ENCODE peak calls at places on chromosomes 4 and X, in six cellular contexts. I, S, Y, X, F and H are unnamed samples.
A peak's percentile ranks its signal among the peaks of the same experiment; 100 is the strongest.

GRCh38 chrX:45322382-45322781 is 121.7 kb upstream of the DIPK2B start:
- DNase-seq in I (peak; percentile 61), S (no peak), Y (peak; percentile 90), X (peak; percentile 48), F (peak; percentile 87), H (peak; percentile 64)

GRCh38 chrX:36116222-36116621 is 196.7 kb downstream of the CFAP47 start:
- DNase-seq in I (no peak), S (no peak), Y (no peak), X (no peak), F (no peak), H (no peak)

GRCh38 chrX:17397074-17397473 is 22.1 kb downstream of the NHS start:
- DNase-seq in I (peak; percentile 8), S (no peak), Y (peak; percentile 55), X (no peak), F (no peak), H (peak; percentile 57)

GRCh38 chr4:76439491-76439890 is 4.5 kb downstream of the SHROOM3 start:
- DNase-seq in I (no peak), S (no peak), Y (no peak), X (no peak), F (no peak), H (no peak)

GRCh38 chrX:38220024-38220935 is at the start of gene SRPX:
- DNase-seq in I (peak; percentile 63), S (no peak), Y (peak; percentile 86), X (no peak), F (peak; percentile 60), H (peak; percentile 34)

GRCh38 chrX:45274576-45274975 is 73.9 kb upstream of the DIPK2B start:
- DNase-seq in I (no peak), S (no peak), Y (peak; percentile 38), X (no peak), F (peak; percentile 25), H (peak; percentile 48)

GRCh38 chrX:47862680-47863079 is 26.0 kb downstream of the ZNF81 start:
- DNase-seq in I (no peak), S (no peak), Y (no peak), X (no peak), F (no peak), H (no peak)

GRCh38 chr4:68182382-68182820 is 52.7 kb upstream of the TMPRSS11F start:
- DNase-seq in I (no peak), S (no peak), Y (no peak), X (no peak), F (no peak), H (no peak)

GRCh38 chr4:46249106-46249505 is 125.3 kb upstream of the GABRG1 start:
- DNase-seq in I (no peak), S (no peak), Y (no peak), X (peak; percentile 25), F (no peak), H (no peak)

GRCh38 chr4:146417822-146418221 is 103.9 kb downstream of the SLC10A7 start:
- DNase-seq in I (no peak), S (no peak), Y (no peak), X (no peak), F (no peak), H (no peak)

GRCh38 chr4:3136454-3136853 is 62.0 kb downstream of the HTT start:
- DNase-seq in I (no peak), S (no peak), Y (peak; percentile 44), X (no peak), F (peak; percentile 56), H (no peak)
- TF ChIP-seq CTCF in I (no peak), S (no peak), Y (peak; percentile 12), X (peak; percentile 31), F (peak; percentile 26), H (no peak)

DNA sequence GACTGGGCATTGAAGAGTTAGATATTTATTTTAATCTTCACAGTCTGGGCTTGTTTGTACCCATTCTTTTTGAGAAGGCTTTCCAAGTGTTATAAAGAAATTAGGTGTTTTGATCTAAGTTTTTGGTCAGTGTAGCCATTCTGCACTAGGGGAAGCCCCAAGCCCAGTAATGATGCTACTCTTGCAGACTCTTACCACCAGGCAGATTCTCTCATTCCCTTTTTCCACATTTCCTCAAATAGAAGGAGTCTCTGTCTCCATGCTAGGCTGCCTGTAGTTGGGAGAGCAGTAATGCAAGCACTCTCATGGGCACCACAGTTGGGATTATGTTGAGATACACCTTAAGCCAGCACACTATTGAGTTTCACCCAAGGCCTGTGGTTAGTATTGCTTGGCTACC is 21.5 kb downstream of the CDX4 start:
- DNase-seq in I (no peak), S (no peak), Y (no peak), X (no peak), F (no peak), H (no peak)
- TF ChIP-seq CTCF in I (peak; percentile 41), S (no peak), Y (no peak), X (no peak), F (no peak), H (no peak)

GRCh38 chr4:56650259-56651070 is 30.6 kb downstream of the HOPX start:
- DNase-seq in I (peak; percentile 37), S (no peak), Y (no peak), X (no peak), F (no peak), H (no peak)
- TF ChIP-seq CTCF in I (peak; percentile 45), S (no peak), Y (no peak), X (peak; percentile 17), F (no peak), H (no peak)

DNA sequence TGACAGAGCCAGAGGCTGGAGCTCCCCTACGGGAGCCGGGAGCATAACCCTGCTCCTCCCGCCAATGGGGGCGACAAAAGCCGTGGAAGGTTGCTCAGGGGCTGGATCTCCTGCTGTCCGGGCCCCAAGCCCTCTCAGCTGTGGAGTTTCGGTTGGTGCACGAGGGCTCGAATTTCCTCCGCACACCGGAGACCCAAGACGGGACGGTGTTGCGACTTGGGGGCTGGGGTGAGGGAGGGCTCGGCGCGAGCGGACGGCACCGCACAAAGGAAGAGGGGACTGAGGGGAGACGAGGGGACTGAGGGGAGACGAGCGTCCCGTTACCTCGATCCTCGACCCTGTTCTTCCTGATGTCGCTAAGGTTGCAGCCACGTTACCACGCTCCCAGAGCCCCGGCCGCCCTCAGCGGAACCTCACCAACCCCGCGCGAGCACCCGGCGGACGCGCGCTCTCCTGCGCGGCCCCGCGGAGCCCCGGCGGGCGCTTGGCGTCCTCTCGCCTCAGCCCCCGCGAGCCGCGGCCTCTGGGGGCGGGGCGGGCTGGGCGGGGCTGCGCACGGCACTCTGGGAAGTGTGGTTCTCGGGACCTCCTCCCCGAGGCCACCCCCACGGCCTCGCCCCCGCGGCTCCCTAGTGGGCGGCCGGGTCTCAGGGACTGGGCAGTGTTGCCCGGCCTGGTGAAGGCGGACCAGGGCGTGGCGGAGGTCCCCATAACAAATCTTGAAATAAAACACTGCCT is at the start of gene KLHL8:
- DNase-seq in I (peak; percentile 88), S (peak; percentile 80), Y (peak; percentile 96), X (peak; percentile 30), F (peak; percentile 71), H (peak; percentile 64)
- TF ChIP-seq CTCF in I (peak; percentile 21), S (no peak), Y (peak; percentile 10), X (no peak), F (no peak), H (no peak)

GRCh38 chr4:122577189-122577553 is 43.7 kb downstream of the IL21 start:
- DNase-seq in I (no peak), S (no peak), Y (no peak), X (no peak), F (no peak), H (no peak)

GRCh38 chr4:122577808-122578781 is 42.8 kb downstream of the IL21 start:
- DNase-seq in I (peak; percentile 76), S (no peak), Y (peak; percentile 58), X (no peak), F (peak; percentile 53), H (no peak)

DNA sequence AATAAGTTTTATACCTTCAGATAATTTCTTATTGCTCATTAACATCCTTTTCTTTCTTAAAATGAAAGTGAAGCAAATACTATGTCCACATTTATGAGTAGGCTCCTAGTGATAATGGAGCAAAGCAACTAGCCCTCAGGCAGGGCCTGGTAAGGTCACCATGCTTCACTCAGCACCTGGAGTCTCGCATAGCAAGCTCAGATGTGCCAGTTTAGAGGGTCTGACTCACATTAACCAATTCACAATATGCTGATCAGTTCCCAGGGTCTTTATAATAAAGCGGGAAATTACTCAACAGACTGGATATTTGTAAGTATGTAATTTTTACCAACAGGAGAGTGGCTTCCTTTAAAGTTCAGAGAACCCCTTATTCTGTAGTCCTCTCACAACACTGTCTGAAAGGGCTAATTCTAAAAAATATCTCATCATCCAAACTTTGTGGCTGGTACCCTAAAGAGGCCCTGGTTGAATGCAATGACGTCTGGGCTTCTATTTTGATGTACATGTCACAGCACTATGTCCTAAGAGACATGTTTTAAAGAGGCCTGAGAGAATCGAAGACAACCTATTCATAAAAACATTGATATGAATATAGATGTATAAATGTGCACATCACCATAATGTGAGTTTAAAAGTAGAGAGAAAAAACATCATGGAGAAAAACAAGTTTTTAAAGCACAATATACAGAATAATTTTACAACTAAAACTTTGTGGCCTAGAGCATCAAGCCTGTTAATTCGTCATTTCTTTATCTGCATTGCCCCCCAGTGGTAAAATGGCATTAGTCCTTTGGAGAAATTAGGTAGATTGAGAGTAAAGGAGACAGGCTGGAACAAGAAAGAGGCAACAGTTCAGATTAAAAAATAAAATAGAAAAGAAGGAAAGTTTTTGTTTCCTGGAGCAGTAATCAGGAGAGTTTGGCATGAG is 44.3 kb downstream of the IL21 start:
- DNase-seq in I (peak; percentile 75), S (no peak), Y (peak; percentile 71), X (no peak), F (peak; percentile 76), H (no peak)
- TF ChIP-seq CTCF in I (peak; percentile 76), S (no peak), Y (peak; percentile 52), X (peak; percentile 69), F (peak; percentile 60), H (peak; percentile 81)